ENCODE peak calls at places on chromosomes 7 and 10, in four cellular contexts. One of them, this sample, is unnamed.

GRCh38 chr7:55087521-55087961 is 68.7 kb downstream of the EGFR start:
- DNase-seq in HCT116: no peak
- DNase-seq in HEK293T: no peak
- DNase-seq in right cardiac atrium: no peak
- DNase-seq in this sample: no peak

GRCh38 chr7:2613926-2614613 is 17.7 kb upstream of the TTYH3 start:
- DNase-seq in HCT116: no peak
- DNase-seq in HEK293T: no peak
- DNase-seq in right cardiac atrium: no peak
- DNase-seq in this sample: no peak

GRCh38 chr10:58017719-58018367 is 249.9 kb downstream of the IPMK start:
- DNase-seq in HCT116: no peak
- DNase-seq in HEK293T: no peak
- DNase-seq in right cardiac atrium: no peak
- DNase-seq in this sample: no peak

GRCh38 chr7:48786951-48787350 is 137.4 kb upstream of the CDC14C start:
- DNase-seq in HCT116: no peak
- DNase-seq in HEK293T: no peak
- DNase-seq in right cardiac atrium: no peak
- DNase-seq in this sample: no peak

GRCh38 chr7:80498481-80499349 is 13.1 kb downstream of the GNAT3 start:
- DNase-seq in HCT116: peak
- DNase-seq in HEK293T: no peak
- DNase-seq in right cardiac atrium: no peak
- DNase-seq in this sample: no peak

GRCh38 chr7:150800576-150801241 is at the start of gene TMEM176A:
- DNase-seq in HCT116: no peak
- DNase-seq in HEK293T: no peak
- DNase-seq in right cardiac atrium: peak
- DNase-seq in this sample: no peak

GRCh38 chr10:63416376-63416775 is 49.4 kb downstream of the JMJD1C start:
- DNase-seq in HCT116: no peak
- DNase-seq in HEK293T: no peak
- DNase-seq in right cardiac atrium: no peak
- DNase-seq in this sample: no peak

GRCh38 chr7:107118109-107118900 is 50.5 kb upstream of the HBP1 start:
- DNase-seq in HCT116: no peak
- DNase-seq in HEK293T: no peak
- DNase-seq in right cardiac atrium: no peak
- DNase-seq in this sample: no peak

GRCh38 chr10:75358835-75359421 is 42.6 kb downstream of the ZNF503 start:
- DNase-seq in HCT116: no peak
- DNase-seq in HEK293T: peak
- DNase-seq in right cardiac atrium: no peak
- DNase-seq in this sample: no peak

This sample was measured in activated T-helper 2 cell treated with anti-CD3 and anti-CD28 coated beads, Interferon-gamma antibody, Interleukin-2, Interleukin-4, amounts not matched to agents 10 μg/mL and 5 μg/mL and 100 μg/mL, durations not matched to agents 14 hours and 24 hours and 36 hours.